ENCODE peak calls at places on chromosomes 13 and 19, in four cellular contexts. P, M, I and X are unnamed samples. For H3K27me3 and H3K4me1, the result is how much of the 10 kb centered on the place peaks cover.

GRCh38 chr13:46684287-46685001 is 112.5 kb downstream of the ESD start:
- DNase-seq in P (no peak), M (no peak), I (peak), X (no peak)

GRCh38 chr19:33950141-33950805 is 153.6 kb downstream of the KCTD15 start:
- DNase-seq in I (no peak), M (no peak), P (no peak), X (no peak)

GRCh38 chr19:46218160-46218559 is 11.4 kb upstream of the IGFL1 start:
- DNase-seq in P (no peak), M (no peak), I (peak), X (no peak)

GRCh38 chr13:41639955-41640780 is 182.8 kb downstream of the RGCC start:
- DNase-seq in M (no peak), P (peak), I (no peak), X (no peak)

GRCh38 chr13:114101831-114102520 is 30.4 kb downstream of the RASA3 start:
- DNase-seq in P (no peak), I (peak), M (no peak), X (no peak)

GRCh38 chr13:59360916-59361315 is 802.8 kb downstream of the DIAPH3 start:
- DNase-seq in P (no peak), I (no peak), M (no peak), X (no peak)

GRCh38 chr13:33334831-33335230 is 49.3 kb upstream of the STARD13 start:
- DNase-seq in M (no peak), P (no peak), I (no peak), X (no peak)

GRCh38 chr13:72258340-72258981 is 391.5 kb upstream of the DACH1 start:
- DNase-seq in M (no peak), I (peak), P (no peak), X (no peak)

GRCh38 chr19:18117692-18118378 is 20.3 kb downstream of the MAST3 start:
- DNase-seq in M (peak), I (peak), P (peak), X (no peak)

GRCh38 chr19:6873708-6874431 is 13.5 kb upstream of the ADGRE1 start:
- DNase-seq in I (no peak), M (no peak), P (no peak), X (no peak)

GRCh38 chr19:17404621-17405249 is 695 bp downstream of the BST2 start:
- DNase-seq in P (no peak), I (no peak), M (no peak), X (no peak)

GRCh38 chr19:50663280-50663790 is 14.1 kb downstream of the C19orf81 start:
- DNase-seq in M (no peak), I (no peak), P (no peak), X (no peak)

GRCh38 chr13:23871616-23872220 is 17.5 kb downstream of the MIPEP start:
- DNase-seq in I (peak), M (no peak), P (no peak), X (no peak)

GRCh38 chr19:33426621-33427475 is 53.3 kb downstream of the CEBPG start:
- DNase-seq in I (no peak), M (no peak), P (no peak), X (no peak)

GRCh38 chr19:31118926-31119325 is 230.3 kb downstream of the TSHZ3 start:
- DNase-seq in P (no peak), I (no peak), M (no peak), X (no peak)

GRCh38 chr13:73077867-73078266 is 19.1 kb downstream of the KLF5 start:
- DNase-seq in P (no peak), I (no peak), M (no peak), X (no peak)

GRCh38 chr19:43501661-43502418 is 2.7 kb downstream of the PHLDB3 start:
- DNase-seq in M (no peak), I (no peak), P (no peak), X (no peak)

GRCh38 chr19:17743874-17744273 is 7.4 kb upstream of the FCHO1 start:
- DNase-seq in I (peak), P (no peak), M (no peak), X (no peak)

GRCh38 chr13:112931028-112931934 is 37.7 kb upstream of the MCF2L start:
- DNase-seq in M (no peak), P (no peak), I (peak), X (peak)

GRCh38 chr19:871446-872265 is 12.2 kb downstream of the CFD start:
- DNase-seq in I (peak), P (no peak), M (no peak), X (no peak)

GRCh38 chr19:17540174-17540573 is 15.3 kb upstream of the COLGALT1 start:
- DNase-seq in M (no peak), I (no peak), P (no peak), X (no peak)

GRCh38 chr19:54521022-54521859 is 18.6 kb downstream of the LAIR2 start:
- DNase-seq in M (no peak), I (no peak), P (no peak), X (no peak)

GRCh38 chr19:29724102-29724641 is 9.1 kb upstream of the C19orf12 start:
- DNase-seq in I (peak), P (no peak), M (no peak), X (no peak)

GRCh38 chr19:19490247-19490968 is 24.9 kb downstream of the TSSK6 start:
- DNase-seq in P (peak), I (peak), M (peak), X (peak)

GRCh38 chr13:50950808-50951207 is 41.2 kb downstream of the RNASEH2B start:
- DNase-seq in I (peak), M (no peak), P (no peak), X (no peak)

GRCh38 chr13:51838235-51838846 is 6.6 kb downstream of the TMEM272 start:
- DNase-seq in P (no peak), I (peak), M (peak), X (no peak)

GRCh38 chr13:33003458-33004019 is 12.7 kb upstream of the KL start:
- DNase-seq in M (no peak), P (no peak), I (no peak), X (no peak)

GRCh38 chr13:41315466-41316047 is 4.5 kb downstream of the NAA16 start:
- DNase-seq in M (no peak), P (no peak), I (peak), X (peak)

GRCh38 chr19:11141937-11142527 is 13.6 kb downstream of the SPC24 start:
- DNase-seq in I (no peak), M (no peak), P (no peak), X (no peak)
- TF ChIP-seq CTCF in I (no peak), M (no peak), P (no peak), X (no peak)

DNA sequence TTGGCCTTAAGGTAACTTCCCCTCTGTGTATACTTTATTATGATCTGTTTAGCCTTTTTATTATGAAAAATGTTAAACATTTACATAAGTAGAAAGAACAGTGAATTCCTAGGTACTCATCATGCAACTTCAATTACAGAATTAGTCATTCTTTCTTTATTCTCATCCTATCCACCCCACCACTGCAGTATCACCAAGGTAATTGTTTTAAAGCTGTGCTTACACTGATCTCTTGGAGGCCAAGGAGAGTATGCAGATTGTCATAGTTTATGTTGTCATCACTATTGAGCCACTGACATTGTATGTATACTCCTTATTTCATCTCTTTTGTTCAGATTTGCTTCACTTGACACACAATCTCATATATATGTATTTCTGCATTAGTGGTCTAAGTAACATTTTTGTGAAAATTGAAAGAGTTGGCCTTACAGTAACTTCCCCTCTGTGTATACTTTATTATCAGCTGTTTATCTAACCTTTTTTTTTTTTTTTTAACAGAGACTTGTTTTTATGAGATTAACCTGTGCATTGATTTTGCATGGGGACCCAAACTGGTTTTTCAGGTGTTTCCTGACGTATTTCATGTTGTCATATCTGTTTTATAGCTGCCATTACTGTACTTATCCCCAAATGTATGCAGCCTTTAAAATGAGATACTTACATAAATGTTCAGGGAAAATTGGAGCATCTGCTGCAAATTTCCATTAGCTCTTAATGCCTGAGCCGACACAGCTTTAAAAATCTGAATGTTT is 4.5 kb downstream of the ZNF507 start:
- DNase-seq in M (no peak), P (no peak), I (no peak), X (no peak)
- H3K27me3 ChIP-seq in M (under half), P (under half), I (under half), X (under half)

GRCh38 chr19:49119411-49120324 is at the start of gene PPFIA3:
- DNase-seq in I (peak), P (peak), M (no peak), X (no peak)

GRCh38 chr19:49116544-49116943 is 2.4 kb downstream of the LIN7B start:
- DNase-seq in M (no peak), P (no peak), I (no peak), X (no peak)

GRCh38 chr19:49118565-49119410 is at the start of gene C19orf73:
- DNase-seq in I (peak), P (peak), M (peak), X (peak)

GRCh38 chr19:49120325-49120683 is 960 bp downstream of the PPFIA3 start:
- DNase-seq in P (no peak), M (no peak), I (no peak), X (no peak)

GRCh38 chr19:49117677-49118564 is 1.0 kb downstream of the C19orf73 start:
- DNase-seq in P (peak), I (no peak), M (no peak), X (no peak)
- H3K4me1 ChIP-seq in P (under half), I (under half), M (under half), X (under half)

GRCh38 chr19:55611983-55612645 is 6.7 kb downstream of the ZNF865 start:
- DNase-seq in P (no peak), M (no peak), I (no peak), X (no peak)

GRCh38 chr19:55614711-55615552 is 9.4 kb downstream of the ZNF784 start:
- DNase-seq in I (no peak), P (no peak), M (no peak), X (no peak)

GRCh38 chr19:55613396-55613795 is 7.9 kb downstream of the ZNF865 start:
- DNase-seq in M (no peak), I (no peak), P (no peak), X (no peak)

GRCh38 chr19:55615553-55616394 is 8.6 kb downstream of the ZNF784 start:
- DNase-seq in M (no peak), I (no peak), P (no peak), X (no peak)

DNA sequence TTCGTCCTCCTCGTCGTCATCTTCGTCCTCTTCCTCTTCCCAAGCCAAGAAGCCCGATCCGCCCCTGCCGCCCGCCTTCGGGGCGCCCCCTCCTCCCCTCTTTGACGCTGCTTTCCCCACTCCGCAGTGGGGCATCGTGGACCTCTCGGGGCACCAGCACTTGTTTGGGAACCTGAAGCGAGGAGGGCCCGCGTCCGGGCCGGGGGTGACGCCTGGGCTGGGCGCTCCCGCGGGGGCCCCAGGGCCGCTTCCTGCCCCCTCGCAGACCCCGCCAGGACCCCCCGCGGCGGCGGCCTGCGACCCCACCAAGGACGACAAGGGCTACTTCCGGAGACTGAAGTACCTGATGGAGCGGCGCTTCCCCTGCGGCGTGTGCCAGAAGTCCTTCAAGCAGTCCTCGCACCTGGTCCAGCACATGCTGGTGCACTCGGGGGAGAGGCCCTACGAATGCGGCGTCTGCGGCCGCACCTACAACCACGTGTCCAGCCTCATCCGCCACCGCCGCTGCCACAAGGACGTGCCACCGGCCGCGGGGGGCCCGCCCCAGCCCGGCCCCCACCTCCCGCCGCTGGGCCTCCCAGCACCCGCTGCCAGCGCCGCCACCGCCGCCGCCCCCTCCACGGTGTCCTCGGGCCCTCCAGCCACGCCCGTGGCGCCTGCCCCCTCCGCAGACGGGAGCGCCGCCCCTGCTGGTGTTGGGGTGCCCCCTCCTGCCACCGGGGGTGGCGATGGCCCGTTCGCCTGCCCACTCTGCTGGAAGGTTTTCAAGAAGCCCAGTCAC is 8.7 kb downstream of the ZNF865 start:
- DNase-seq in M (no peak), P (no peak), I (no peak), X (no peak)
- TF ChIP-seq CTCF in M (no peak), P (no peak), I (no peak), X (no peak)